ENCODE peak calls at places on chromosomes 16 and 17, in five cellular contexts. W is H1, K is mesenchymal stem cell, X is mesendoderm, A is neuronal stem cell. B is an unnamed sample.
A peak's percentile ranks its signal among the peaks of the same experiment; 100 is the strongest.

GRCh38 chr17:75521951-75522727 is 3.4 kb upstream of the LLGL2 start:
- DNase-seq in A (no peak), W (no peak), K (peak; percentile 43), X (no peak), B (peak; percentile 66)

GRCh38 chr17:62705781-62706597 is 78.5 kb downstream of the MRC2 start:
- DNase-seq in W (peak; percentile 69), X (peak; percentile 69), K (peak; percentile 17), A (no peak), B (peak; percentile 47)

GRCh38 chr17:979539-980405 is at the start of gene NXN:
- DNase-seq in K (peak; percentile 66), X (peak; percentile 87), A (peak; percentile 83), W (peak; percentile 98), B (peak; percentile 65)

GRCh38 chr17:49523706-49524472 is 28.8 kb downstream of the NGFR start:
- DNase-seq in K (no peak), X (no peak), A (no peak), W (peak; percentile 45), B (no peak)

GRCh38 chr16:4743217-4743897 is 9.0 kb downstream of the DNAAF8 start:
- DNase-seq in X (no peak), A (no peak), K (no peak), W (no peak), B (no peak)

GRCh38 chr17:79836952-79837887 is 2.0 kb downstream of the CBX4 start:
- DNase-seq in K (peak; percentile 86), W (peak; percentile 73), X (peak; percentile 75), A (no peak), B (peak; percentile 74)

GRCh38 chr16:57562066-57562465 is 19.6 kb downstream of the ADGRG5 start:
- DNase-seq in W (no peak), K (no peak), X (no peak), A (no peak), B (no peak)

GRCh38 chr17:17313350-17313991 is 10.3 kb downstream of the NT5M start:
- DNase-seq in A (no peak), X (peak; percentile 78), K (no peak), W (peak; percentile 79), B (no peak)

GRCh38 chr17:40614431-40615294 is 33.0 kb downstream of the SMARCE1 start:
- DNase-seq in K (no peak), W (no peak), A (no peak), X (no peak), B (no peak)

GRCh38 chr17:17496189-17497064 is at the start of gene RASD1:
- DNase-seq in W (peak; percentile 93), A (peak; percentile 85), X (peak; percentile 87), K (peak; percentile 79), B (peak; percentile 81)

GRCh38 chr17:60128171-60128859 is 21.5 kb upstream of the CA4 start:
- DNase-seq in W (peak; percentile 37), X (no peak), A (no peak), K (no peak), B (no peak)

GRCh38 chr16:30741461-30741914 is 6.7 kb upstream of the PHKG2 start:
- DNase-seq in X (peak; percentile 96), K (peak; percentile 92), W (no peak), A (no peak), B (peak; percentile 92)

GRCh38 chr17:65177901-65178300 is 40.7 kb downstream of the RGS9 start:
- DNase-seq in K (peak; percentile 79), W (no peak), A (no peak), X (no peak), B (peak; percentile 83)

GRCh38 chr16:15653227-15653626 is 3.2 kb downstream of the NDE1 start:
- DNase-seq in A (no peak), W (no peak), K (peak; percentile 92), X (peak; percentile 27), B (peak; percentile 97)

GRCh38 chr17:65797809-65798208 is 236.4 kb upstream of the AXIN2 start:
- DNase-seq in X (peak; percentile 66), K (no peak), W (peak; percentile 69), A (no peak), B (no peak)

GRCh38 chr16:46688101-46688656 is 799 bp downstream of the VPS35 start:
- DNase-seq in K (no peak), W (no peak), X (no peak), A (no peak), B (peak; percentile 20)

GRCh38 chr16:23406546-23407240 is 46.3 kb downstream of the COG7 start:
- DNase-seq in X (no peak), W (no peak), K (no peak), A (no peak), B (no peak)
- H3K4me2 ChIP-seq in X (no peak overlapping the region), W (no peak overlapping the region), K (no peak overlapping the region), A (no peak overlapping the region), B (no peak overlapping the region)

DNA sequence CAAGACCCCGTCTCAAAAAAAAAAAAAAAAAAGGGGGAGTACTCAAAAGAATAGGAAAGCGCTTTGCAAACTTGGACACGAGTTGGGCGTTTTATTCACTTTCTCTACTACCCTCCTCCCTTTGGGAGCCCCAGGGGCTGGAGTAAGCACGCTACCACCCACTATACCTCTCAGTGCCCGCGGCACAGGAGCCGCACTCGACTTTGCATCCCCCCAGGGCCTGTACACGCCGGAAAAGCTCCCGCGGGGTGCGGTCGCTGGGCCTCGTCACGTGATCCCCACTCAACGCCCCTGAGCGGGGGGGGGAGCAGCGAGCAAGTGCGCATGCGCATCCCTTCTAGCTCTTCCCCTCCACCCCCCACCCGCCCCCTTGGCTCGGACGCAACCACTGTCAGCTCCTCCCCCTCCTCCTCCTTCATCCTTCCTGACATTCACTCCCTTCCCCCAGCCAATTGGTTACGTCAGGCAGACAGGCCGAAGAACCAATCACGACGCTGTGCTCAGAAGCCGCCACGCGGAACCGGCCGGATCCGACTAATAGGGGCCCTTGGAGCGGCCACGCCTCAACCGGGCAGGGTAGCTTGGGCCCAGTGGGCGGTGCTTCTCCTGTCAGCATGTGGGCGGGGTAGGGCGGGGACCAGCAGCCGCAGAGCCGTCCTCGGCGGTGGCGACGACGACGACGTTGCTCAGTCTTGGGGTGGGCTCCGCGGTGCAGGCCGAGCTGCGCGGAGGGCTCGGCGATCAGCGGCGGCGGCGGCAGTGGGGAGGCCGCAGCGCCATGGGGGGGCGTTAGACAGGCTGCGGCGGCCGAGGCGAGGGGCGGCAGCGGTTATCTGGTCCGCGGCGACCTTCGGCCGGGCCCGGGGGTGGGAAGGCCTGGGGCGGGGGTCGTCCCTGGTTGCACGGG is at the start of gene HAPSTR1:
- DNase-seq in W (peak; percentile 95), X (peak; percentile 100), A (peak; percentile 100), K (peak; percentile 100), B (peak; percentile 100)
- H2BK5ac ChIP-seq in W (peak within 1 kb of the TSS; percentile 90), X (peak within 1 kb of the TSS; percentile 95), A (peak within 1 kb of the TSS; percentile 98), K (peak within 1 kb of the TSS; percentile 96), B (peak within 1 kb of the TSS; percentile 85)

GRCh38 chr16:52547001-52547833 is at the start of gene TOX3:
- DNase-seq in W (peak; percentile 67), K (no peak), X (peak; percentile 48), A (no peak), B (no peak)

GRCh38 chr16:52547834-52548215 is 882 bp upstream of the TOX3 start:
- DNase-seq in A (no peak), X (no peak), W (no peak), K (no peak), B (no peak)

GRCh38 chr16:52546291-52546941 is 527 bp downstream of the TOX3 start:
- DNase-seq in W (peak; percentile 60), X (peak; percentile 68), K (no peak), A (no peak), B (no peak)

GRCh38 chr16:52548261-52549010 is 1.5 kb upstream of the TOX3 start:
- DNase-seq in K (no peak), W (peak; percentile 50), X (peak; percentile 54), A (no peak), B (no peak)

DNA sequence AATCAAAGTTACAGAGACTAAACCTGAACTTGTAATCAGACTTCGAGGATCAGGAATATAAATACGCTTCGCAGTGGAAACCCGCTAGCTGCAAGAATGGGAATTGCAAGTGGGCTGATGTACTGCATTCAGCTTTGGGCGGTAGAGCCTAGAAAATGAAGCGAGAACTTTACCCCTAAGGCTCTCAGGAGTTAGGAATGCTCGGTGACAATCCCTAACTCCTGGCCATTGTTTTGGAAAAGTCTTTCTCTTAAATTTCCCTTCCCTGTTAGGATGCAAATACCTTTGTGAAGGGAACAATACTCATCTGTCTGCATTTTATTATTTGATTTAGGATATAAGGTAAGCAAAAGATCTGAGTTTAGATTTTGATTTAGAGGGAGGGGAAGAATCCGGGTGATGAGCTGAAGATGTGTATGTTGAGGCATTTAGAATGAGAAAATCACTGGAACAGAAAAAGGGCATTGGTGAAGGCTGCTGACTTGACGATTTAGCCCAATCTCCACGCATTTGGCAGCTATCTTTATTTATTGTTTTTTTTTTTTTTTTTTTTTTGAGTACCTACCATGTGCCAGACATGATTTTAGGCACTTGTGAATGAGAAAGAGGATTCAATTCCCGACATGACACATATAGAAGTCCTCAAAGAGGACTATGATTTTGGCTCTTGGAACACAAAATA is 2.2 kb upstream of the TOX3 start:
- DNase-seq in X (peak; percentile 88), A (no peak), K (no peak), W (no peak), B (no peak)
- H3K4me2 ChIP-seq in X (no peak overlapping the region), A (no peak overlapping the region), K (no peak overlapping the region), W (peak overlapping the region; percentile 93), B (no peak overlapping the region)

DNA sequence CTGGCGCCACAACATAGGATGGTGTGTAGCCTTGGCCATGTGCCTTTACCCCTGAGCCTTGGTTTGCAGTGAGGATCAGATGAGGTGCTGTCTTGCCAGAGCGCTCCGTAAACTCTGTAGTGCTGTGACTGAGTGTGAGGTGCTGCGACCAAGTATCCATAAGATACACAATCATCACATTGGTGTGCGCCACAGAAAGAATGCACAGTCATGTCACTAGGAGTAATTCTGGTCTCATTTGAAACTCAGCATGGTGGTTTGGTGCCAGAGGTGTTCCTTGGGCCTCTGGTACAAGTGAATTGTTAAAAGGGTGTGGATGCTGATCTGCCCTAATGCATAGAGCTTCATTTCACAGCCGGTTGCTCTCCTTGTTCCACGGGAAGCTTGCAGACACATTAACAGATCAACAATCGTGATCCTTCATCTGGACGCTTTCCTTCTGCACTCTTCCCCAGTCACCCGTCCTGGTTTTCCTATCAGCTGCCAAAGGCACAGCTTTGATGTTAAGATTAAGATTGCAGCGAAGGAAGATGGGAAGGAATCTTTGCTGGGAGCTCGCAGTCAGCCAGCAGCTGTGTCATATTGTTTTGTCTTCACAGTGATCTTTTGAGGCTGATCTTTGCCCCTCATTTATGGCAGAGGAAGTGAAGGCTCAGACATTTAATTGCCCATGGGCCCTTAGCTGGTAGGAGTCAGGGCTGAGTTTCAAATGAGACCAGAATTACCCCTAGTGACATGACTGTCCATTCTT is 79.1 kb downstream of the KSR1 start:
- DNase-seq in W (no peak), A (no peak), K (peak; percentile 59), X (peak; percentile 44), B (peak; percentile 44)
- H2BK5ac ChIP-seq in W (no peak overlapping the region), A (no peak overlapping the region), K (peak overlapping the region; percentile 26), X (no peak overlapping the region), B (peak overlapping the region; percentile 97)

DNA sequence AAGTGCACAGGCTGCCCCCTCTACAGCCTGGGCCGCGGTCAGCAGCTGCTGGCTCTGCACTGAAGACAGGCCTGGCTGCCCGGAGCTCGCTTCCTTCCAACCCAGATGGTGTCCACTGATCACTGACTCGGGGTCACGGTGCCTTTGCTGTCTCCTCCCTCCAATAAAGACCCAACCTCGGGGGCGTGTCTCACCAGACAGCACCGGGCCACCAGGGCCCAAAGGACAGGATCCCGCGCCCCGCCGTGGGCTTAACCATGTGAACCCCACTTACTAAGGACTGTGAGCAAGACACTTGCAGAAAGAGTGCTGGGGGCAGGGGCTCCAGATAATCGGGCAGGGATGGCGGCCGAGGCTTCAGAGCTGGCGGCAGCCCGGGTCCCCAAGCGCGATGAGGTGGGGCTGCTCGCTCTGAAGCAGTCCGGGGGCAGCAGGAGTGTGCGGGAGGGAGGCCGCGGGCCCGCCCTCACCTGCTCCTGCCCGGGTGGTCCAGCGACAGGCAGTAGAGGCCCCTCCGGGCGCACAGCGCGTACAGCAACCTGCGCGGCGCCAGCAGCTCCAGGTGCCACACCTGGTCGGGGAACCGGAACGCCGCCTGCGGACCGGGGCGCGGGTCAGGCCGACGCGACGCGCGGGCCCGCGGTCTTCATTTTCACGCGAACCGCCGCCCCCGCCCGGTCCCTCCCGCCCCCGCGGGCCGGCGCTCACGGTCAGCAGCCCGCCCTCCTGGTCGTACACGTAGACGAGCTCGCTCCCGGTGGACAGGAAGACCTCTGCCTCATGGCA is 502 bp downstream of the FAAP100 start:
- DNase-seq in W (no peak), K (peak; percentile 55), X (no peak), A (no peak), B (peak; percentile 16)
- H3K4me2 ChIP-seq in W (peak overlapping the region; percentile 85), K (peak overlapping the region; percentile 84), X (peak overlapping the region; percentile 74), A (peak overlapping the region; percentile 97), B (peak overlapping the region; percentile 98)